ENCODE peak calls at places on chromosomes 7 and 10, in six cellular contexts. N is GM23248, G is EH, M is C1 segment of cervical spinal cord, W is amygdala, C is breast epithelium. A is an unnamed sample.

GRCh38 chr10:84499846-84500245 is 171.5 kb downstream of the CCSER2 start:
- DNase-seq in N (no peak), G (no peak), M (no peak), W (no peak), C (no peak), A (no peak)

GRCh38 chr7:128909605-128910568 is 622 bp downstream of the KCP start:
- DNase-seq in N (peak), G (peak), M (no peak), W (no peak), C (no peak), A (no peak)

GRCh38 chr7:51082940-51083533 is 233.6 kb downstream of the COBL start:
- DNase-seq in N (no peak), G (no peak), M (no peak), W (no peak), C (no peak), A (no peak)

GRCh38 chr10:43852644-43853214 is 204.0 kb upstream of the ZNF32 start:
- DNase-seq in N (no peak), G (no peak), M (no peak), W (no peak), C (no peak), A (no peak)

GRCh38 chr7:15305002-15305600 is 256.7 kb downstream of the AGMO start:
- DNase-seq in N (peak), G (peak), M (no peak), W (no peak), C (no peak), A (peak)

GRCh38 chr10:101011517-101012423 is 12.2 kb downstream of the LZTS2 start:
- DNase-seq in N (peak), G (peak), M (no peak), W (no peak), C (no peak), A (no peak)

GRCh38 chr10:24947304-24948097 is 4.9 kb downstream of the PRTFDC1 start:
- DNase-seq in N (peak), G (peak), M (no peak), W (no peak), C (no peak), A (no peak)

GRCh38 chr7:29684787-29685650 is 121.3 kb upstream of the WIPF3 start:
- DNase-seq in N (peak), G (peak), M (no peak), W (peak), C (peak), A (peak)

GRCh38 chr10:112875474-112876267 is 74.4 kb upstream of the TCF7L2 start:
- DNase-seq in N (peak), G (peak), M (no peak), W (no peak), C (no peak), A (no peak)

GRCh38 chr7:107471292-107472070 is 1.6 kb downstream of the GPR22 start:
- DNase-seq in N (no peak), G (peak), M (no peak), W (no peak), C (no peak), A (no peak)

GRCh38 chr7:30559566-30559965 is 35.1 kb upstream of the GARS1 start:
- DNase-seq in N (peak), G (peak), M (no peak), W (no peak), C (peak), A (no peak)

GRCh38 chr10:117552156-117552620 is 9.6 kb downstream of the EMX2 start:
- DNase-seq in N (peak), G (no peak), M (no peak), W (peak), C (no peak), A (peak)

GRCh38 chr10:28180654-28181053 is 122.2 kb downstream of the MPP7 start:
- DNase-seq in N (peak), G (no peak), M (no peak), W (no peak), C (no peak), A (no peak)

GRCh38 chr7:74183653-74184450 is 9.7 kb downstream of the EIF4H start:
- DNase-seq in N (peak), G (no peak), M (no peak), W (no peak), C (no peak), A (no peak)

GRCh38 chr10:11336703-11337102 is 274.7 kb downstream of the USP6NL start:
- DNase-seq in N (peak), G (no peak), M (no peak), W (no peak), C (no peak), A (no peak)

GRCh38 chr7:88668591-88668990 is 90.9 kb upstream of the ZNF804B start:
- DNase-seq in N (no peak), G (no peak), M (no peak), W (no peak), C (no peak), A (no peak)

GRCh38 chr7:130483036-130483435 is 8.8 kb upstream of the MEST start:
- DNase-seq in N (no peak), G (no peak), M (no peak), W (no peak), C (no peak), A (no peak)